ENCODE peak calls at places on chromosomes 1 and 21, in seven cellular contexts. F is tibial artery; R is CD4-positive, alpha-beta T cell; Q is GM04504; U is HAP-1; O is NCI-H2081; W is activated naive CD8-positive, alpha-beta T cell treated with anti-CD3 and anti-CD28 coated beads, Interleukin-2, amount 50 U/mL, for 24 hours. I is an unnamed sample.

GRCh38 chr1:20587639-20588017 is 1.3 kb upstream of the CDA start:
- DNase-seq in F (peak; percentile 63), R (no peak), Q (peak; percentile 32), U (no peak), O (no peak), W (no peak), I (no peak)

GRCh38 chr1:11484321-11484655 is 5.3 kb downstream of the DISP3 start:
- DNase-seq in F (no peak), R (no peak), Q (no peak), U (no peak), O (peak; percentile 21), W (no peak), I (no peak)

GRCh38 chr1:214318356-214318755 is 37.4 kb downstream of the SMYD2 start:
- DNase-seq in F (no peak), R (no peak), Q (no peak), U (no peak), O (no peak), W (no peak), I (no peak)

GRCh38 chr21:15422761-15423160 is 307.0 kb upstream of the USP25 start:
- DNase-seq in F (no peak), R (no peak), Q (no peak), U (no peak), O (no peak), W (no peak), I (no peak)

GRCh38 chr1:62746086-62746808 is 37.7 kb upstream of the ATG4C start:
- DNase-seq in F (no peak), R (no peak), Q (peak; percentile 38), U (peak; percentile 74), O (no peak), W (no peak), I (no peak)

GRCh38 chr1:204350857-204351573 is 8.7 kb downstream of the PLEKHA6 start:
- DNase-seq in F (peak; percentile 75), R (no peak), Q (peak; percentile 36), U (no peak), O (peak; percentile 59), W (peak; percentile 49), I (peak; percentile 64)

GRCh38 chr1:38046884-38047602 is 450 bp upstream of the POU3F1 start:
- DNase-seq in F (peak; percentile 84), R (peak; percentile 56), Q (no peak), U (peak; percentile 76), O (peak; percentile 86), W (peak; percentile 81), I (peak; percentile 72)

GRCh38 chr1:38919075-38919474 is 22.6 kb downstream of the RHBDL2 start:
- DNase-seq in F (no peak), R (no peak), Q (no peak), U (no peak), O (no peak), W (no peak), I (peak; percentile 26)

GRCh38 chr21:38346286-38346685 is 89.5 kb downstream of the KCNJ15 start:
- DNase-seq in F (no peak), R (no peak), Q (no peak), U (no peak), O (no peak), W (no peak), I (no peak)

GRCh38 chr1:37439672-37439995 is 34.7 kb upstream of the ZC3H12A start:
- DNase-seq in F (no peak), R (no peak), Q (no peak), U (no peak), O (no peak), W (no peak), I (no peak)

GRCh38 chr1:110228853-110229252 is 18.7 kb downstream of the KCNC4 start:
- DNase-seq in F (no peak), R (no peak), Q (no peak), U (no peak), O (no peak), W (no peak), I (no peak)

GRCh38 chr1:62271932-62272728 is 47.1 kb downstream of the KANK4 start:
- DNase-seq in F (no peak), R (peak; percentile 44), Q (peak; percentile 67), U (no peak), O (no peak), W (peak; percentile 32), I (no peak)

GRCh38 chr1:215863796-215864195 is 296.7 kb downstream of the KCTD3 start:
- DNase-seq in F (no peak), R (no peak), Q (no peak), U (no peak), O (no peak), W (no peak), I (no peak)

GRCh38 chr1:155218854-155219591 is 10.5 kb downstream of the MTX1 start:
- DNase-seq in F (peak; percentile 54), R (no peak), Q (no peak), U (no peak), O (peak; percentile 72), W (no peak), I (peak; percentile 62)

GRCh38 chr1:184665329-184665728 is 89.3 kb downstream of the EDEM3 start:
- DNase-seq in F (no peak), R (no peak), Q (no peak), U (no peak), O (no peak), W (no peak), I (no peak)

GRCh38 chr1:87024936-87025537 is 110.6 kb downstream of the HS2ST1 start:
- DNase-seq in F (no peak), R (no peak), Q (peak; percentile 4), U (peak; percentile 66), O (no peak), W (no peak), I (no peak)

GRCh38 chr1:201305815-201306214 is 22.5 kb downstream of the PKP1 start:
- DNase-seq in F (no peak), R (no peak), Q (no peak), U (no peak), O (no peak), W (no peak), I (no peak)

GRCh38 chr21:33026878-33027400 is 1.2 kb downstream of the OLIG2 start:
- DNase-seq in F (no peak), R (no peak), Q (no peak), U (no peak), O (no peak), W (peak; percentile 12), I (no peak)

GRCh38 chr1:165828103-165828558 is 717 bp downstream of the UCK2 start:
- DNase-seq in F (no peak), R (peak; percentile 14), Q (no peak), U (no peak), O (peak; percentile 75), W (peak; percentile 69), I (peak; percentile 56)

GRCh38 chr1:59664167-59664566 is 150.6 kb upstream of the HOOK1 start:
- DNase-seq in F (no peak), R (no peak), Q (no peak), U (peak; percentile 76), O (no peak), W (no peak), I (no peak)

GRCh38 chr1:207311888-207312603 is 9.4 kb upstream of the CD55 start:
- DNase-seq in F (no peak), R (no peak), Q (no peak), U (no peak), O (no peak), W (no peak), I (no peak)

GRCh38 chr21:31580866-31581276 is 78.6 kb upstream of the SOD1 start:
- DNase-seq in F (peak; percentile 76), R (peak; percentile 65), Q (peak; percentile 25), U (peak; percentile 73), O (peak; percentile 57), W (peak; percentile 81), I (peak; percentile 64)

GRCh38 chr1:78121650-78122210 is 76.0 kb downstream of the GIPC2 start:
- DNase-seq in F (no peak), R (no peak), Q (no peak), U (no peak), O (no peak), W (no peak), I (no peak)

GRCh38 chr1:200108659-200109058 is 81.1 kb downstream of the NR5A2 start:
- DNase-seq in F (no peak), R (no peak), Q (no peak), U (no peak), O (no peak), W (no peak), I (no peak)

GRCh38 chr1:31336687-31337467 is 36.0 kb downstream of the FABP3 start:
- DNase-seq in F (no peak), R (no peak), Q (no peak), U (no peak), O (no peak), W (no peak), I (no peak)

GRCh38 chr1:113947388-113948107 is 18.4 kb downstream of the HIPK1 start:
- DNase-seq in F (no peak), R (no peak), Q (no peak), U (no peak), O (no peak), W (no peak), I (no peak)

GRCh38 chr1:6440198-6441126 is 15.9 kb downstream of the ESPN start:
- DNase-seq in F (no peak), R (peak; percentile 67), Q (no peak), U (peak; percentile 51), O (peak; percentile 46), W (peak; percentile 77), I (peak; percentile 66)

GRCh38 chr1:15326691-15327530 is 79.9 kb downstream of the FHAD1 start:
- DNase-seq in F (no peak), R (no peak), Q (peak; percentile 93), U (no peak), O (no peak), W (no peak), I (no peak)

GRCh38 chr1:11749203-11749689 is 12.7 kb upstream of the C1orf167 start:
- DNase-seq in F (no peak), R (peak; percentile 28), Q (no peak), U (peak; percentile 58), O (no peak), W (peak; percentile 59), I (peak; percentile 75)

GRCh38 chr1:153697873-153698647 is 19.6 kb downstream of the NPR1 start:
- DNase-seq in F (peak; percentile 80), R (no peak), Q (no peak), U (peak; percentile 54), O (peak; percentile 10), W (no peak), I (peak; percentile 18)

GRCh38 chr1:18703041-18703621 is 72.5 kb downstream of the PAX7 start:
- DNase-seq in F (no peak), R (no peak), Q (no peak), U (no peak), O (no peak), W (no peak), I (no peak)

GRCh38 chr1:6953216-6953615 is 168.0 kb downstream of the CAMTA1 start:
- DNase-seq in F (no peak), R (no peak), Q (no peak), U (no peak), O (no peak), W (no peak), I (no peak)

GRCh38 chr1:29282924-29283803 is 46.8 kb downstream of the PTPRU start:
- DNase-seq in F (no peak), R (no peak), Q (no peak), U (peak; percentile 66), O (no peak), W (peak; percentile 15), I (no peak)